ENCODE peak calls at places on chromosomes 3 and 15, in four cellular contexts. X is GM23248, K is fibroblast of lung, S is DND-41. Z is an unnamed sample.
A peak's percentile ranks its signal among the peaks of the same experiment; 100 is the strongest.

GRCh38 chr3:160837394-160837975 is 81.5 kb downstream of the PPM1L start:
- DNase-seq in X (no peak), K (no peak), S (peak; percentile 77), Z (no peak)

GRCh38 chr15:57589276-57590073 is 2.2 kb upstream of the MYZAP start:
- DNase-seq in X (no peak), K (no peak), S (no peak), Z (no peak)

GRCh38 chr15:85112997-85113396 is 131.3 kb downstream of the PDE8A start:
- DNase-seq in X (no peak), K (no peak), S (no peak), Z (no peak)

GRCh38 chr15:51828621-51829359 is 663 bp upstream of the TMOD3 start:
- DNase-seq in X (no peak), K (peak; percentile 78), S (no peak), Z (no peak)

GRCh38 chr3:12727937-12728336 is 31.1 kb downstream of the TMEM40 start:
- DNase-seq in X (no peak), K (no peak), S (no peak), Z (peak; percentile 61)

GRCh38 chr3:138879541-138880380 is 45.0 kb upstream of the PIK3CB start:
- DNase-seq in X (no peak), K (no peak), S (no peak), Z (no peak)

GRCh38 chr3:127177226-127177625 is 15.7 kb upstream of the PRR23E start:
- DNase-seq in X (no peak), K (no peak), S (no peak), Z (peak; percentile 51)

GRCh38 chr3:163939926-163940325 is 1138.4 kb downstream of the SI start:
- DNase-seq in X (no peak), K (peak; percentile 7), S (no peak), Z (no peak)

GRCh38 chr3:76310059-76310458 is 524.7 kb upstream of the ZNF717 start:
- DNase-seq in X (peak; percentile 49), K (no peak), S (no peak), Z (no peak)

GRCh38 chr3:99651561-99651960 is 13.2 kb downstream of the COL8A1 start:
- DNase-seq in X (peak; percentile 82), K (peak; percentile 85), S (no peak), Z (no peak)

GRCh38 chr3:145981057-145981456 is 179.9 kb downstream of the PLOD2 start:
- DNase-seq in X (no peak), K (peak; percentile 60), S (no peak), Z (no peak)

GRCh38 chr3:194075802-194076460 is 60.0 kb upstream of the HES1 start:
- DNase-seq in X (no peak), K (no peak), S (no peak), Z (no peak)

DNA sequence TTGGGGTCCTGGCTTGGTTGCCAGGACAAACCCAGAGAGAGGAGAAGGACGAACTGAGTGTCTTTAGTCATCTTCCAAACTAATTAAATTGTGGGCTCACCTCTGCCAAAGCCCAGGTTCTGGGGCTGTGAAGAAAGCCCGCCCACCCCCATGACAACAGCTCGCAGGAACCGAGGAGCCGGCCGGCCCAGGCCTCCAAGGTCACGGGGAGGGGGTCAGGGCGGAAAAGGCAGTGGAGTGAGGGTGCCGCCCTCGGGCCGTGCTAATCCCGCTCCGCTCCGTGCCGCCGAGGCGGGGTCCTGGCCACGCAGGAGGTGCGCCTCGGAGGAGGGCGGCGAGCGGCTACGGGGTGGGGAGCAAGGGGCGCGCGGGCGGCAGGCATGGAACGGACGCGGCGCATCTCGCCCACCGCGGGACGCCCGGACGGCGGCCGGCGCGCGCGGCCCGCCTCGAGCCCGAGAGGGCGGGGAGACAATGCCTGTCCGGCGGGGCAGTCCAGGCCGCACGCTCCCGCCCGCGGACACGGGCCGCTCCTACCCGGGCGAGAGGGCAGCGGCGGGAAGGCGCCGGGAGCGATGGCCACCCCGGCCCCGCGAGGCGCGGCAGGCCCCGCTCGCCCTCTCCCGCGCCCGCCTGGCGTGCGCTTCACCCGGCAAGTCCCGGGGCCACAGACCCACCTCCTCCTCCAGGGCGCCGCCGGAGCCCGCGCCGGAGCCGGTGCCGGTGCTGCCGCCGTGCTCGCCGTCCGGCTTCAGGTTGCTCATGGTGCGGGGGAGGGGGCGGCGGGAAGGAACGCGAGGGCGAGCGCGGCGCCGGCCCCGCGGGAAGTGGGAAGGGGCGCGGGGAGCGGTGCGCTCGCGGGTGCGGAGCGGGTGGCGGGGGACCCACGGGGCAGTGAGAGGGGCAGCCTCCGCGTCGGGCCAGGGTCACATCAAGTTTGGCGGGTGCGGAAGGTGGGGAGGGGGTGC is 549 bp downstream of the RBPMS2 start:
- DNase-seq in X (peak; percentile 43), K (peak; percentile 14), S (peak; percentile 10), Z (no peak)
- H2AFZ ChIP-seq in X (peak overlapping the region; percentile 63), K (no peak overlapping the region), S (peak overlapping the region; percentile 16), Z (no peak overlapping the region)

DNA sequence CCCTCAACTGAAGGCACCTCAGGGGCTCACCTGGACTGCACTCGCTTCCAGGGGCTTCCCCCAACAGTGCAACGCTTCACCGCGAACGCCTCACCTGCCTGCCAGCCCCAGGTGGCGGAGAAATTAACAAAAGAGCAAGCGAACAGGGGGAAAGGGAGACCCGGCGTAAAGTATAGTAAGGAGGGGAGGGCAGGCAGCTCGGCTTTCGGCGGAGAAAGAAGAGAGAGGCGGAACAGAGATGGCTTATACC is 473 bp downstream of the MB21D2 start:
- DNase-seq in X (no peak), K (no peak), S (no peak), Z (no peak)
- H2AFZ ChIP-seq in X (peak overlapping the region; percentile 82), K (peak overlapping the region; percentile 90), S (no peak overlapping the region), Z (no peak overlapping the region)

GRCh38 chr15:72005483-72005882 is 112.5 kb downstream of the MYO9A start:
- DNase-seq in X (no peak), K (no peak), S (no peak), Z (no peak)

GRCh38 chr15:72011291-72011940 is 106.5 kb downstream of the MYO9A start:
- DNase-seq in X (no peak), K (no peak), S (no peak), Z (no peak)

GRCh38 chr15:72013703-72014102 is 104.2 kb downstream of the MYO9A start:
- DNase-seq in X (no peak), K (no peak), S (no peak), Z (no peak)

GRCh38 chr15:72006382-72006781 is 111.6 kb downstream of the MYO9A start:
- DNase-seq in X (no peak), K (no peak), S (no peak), Z (no peak)

DNA sequence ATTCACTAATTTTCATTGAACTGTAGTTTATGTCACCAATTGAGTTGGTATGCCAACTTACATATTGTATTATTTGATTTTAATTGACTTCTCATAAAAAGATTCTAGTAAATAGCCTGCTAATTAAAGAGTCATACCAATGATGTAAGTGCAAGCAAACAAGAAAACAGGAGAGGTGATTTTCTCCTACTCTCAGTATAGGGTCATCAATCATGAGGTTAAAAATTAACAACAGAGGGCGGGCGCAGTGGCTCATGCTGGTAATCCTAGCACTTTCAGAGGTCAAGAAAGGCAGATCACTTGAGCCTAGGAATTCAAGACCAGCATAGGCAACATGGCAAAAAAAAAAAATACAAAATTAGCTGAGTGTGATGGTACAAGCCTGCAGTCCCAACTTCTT is 108.7 kb downstream of the MYO9A start:
- DNase-seq in X (no peak), K (no peak), S (no peak), Z (no peak)
- H2AFZ ChIP-seq in X (no peak overlapping the region), K (no peak overlapping the region), S (no peak overlapping the region), Z (no peak overlapping the region)

GRCh38 chr3:89264037-89264560 is 156.7 kb downstream of the EPHA3 start:
- DNase-seq in X (no peak), K (no peak), S (no peak), Z (no peak)
- H2AFZ ChIP-seq in X (no peak overlapping the region), K (no peak overlapping the region), S (no peak overlapping the region), Z (no peak overlapping the region)

GRCh38 chr3:31241533-31241932 is 291.2 kb upstream of the STT3B start:
- DNase-seq in X (no peak), K (no peak), S (no peak), Z (no peak)

GRCh38 chr3:31242026-31242455 is 290.7 kb upstream of the STT3B start:
- DNase-seq in X (no peak), K (no peak), S (no peak), Z (no peak)

GRCh38 chr3:31240466-31240865 is 292.3 kb upstream of the STT3B start:
- DNase-seq in X (peak; percentile 76), K (no peak), S (no peak), Z (no peak)

GRCh38 chr3:31240894-31241293 is 291.8 kb upstream of the STT3B start:
- DNase-seq in X (peak; percentile 23), K (no peak), S (no peak), Z (no peak)

DNA sequence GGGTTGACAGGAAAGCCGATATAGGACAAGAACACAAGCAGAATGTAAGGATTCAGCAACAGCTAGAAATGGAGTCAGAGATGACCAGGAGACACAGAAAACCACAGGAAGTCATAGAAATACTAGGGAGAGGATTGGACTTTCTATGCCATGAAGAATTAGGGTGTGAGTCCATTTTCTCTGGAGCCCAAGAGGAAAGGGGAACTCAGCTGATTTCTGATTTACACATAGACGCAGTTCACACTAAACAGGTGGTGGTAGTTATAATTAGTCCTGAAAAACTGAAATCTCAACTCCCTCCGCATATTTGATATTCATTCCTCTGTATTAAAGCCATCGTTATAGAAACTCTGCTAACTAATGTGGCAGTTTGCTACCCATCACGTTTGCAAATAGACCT is 292.7 kb upstream of the STT3B start:
- DNase-seq in X (no peak), K (no peak), S (no peak), Z (no peak)
- H2AFZ ChIP-seq in X (no peak overlapping the region), K (no peak overlapping the region), S (no peak overlapping the region), Z (no peak overlapping the region)

GRCh38 chr3:38968891-38969290 is 82.9 kb downstream of the SCN11A start:
- DNase-seq in X (no peak), K (no peak), S (no peak), Z (no peak)

GRCh38 chr3:38968403-38968802 is 83.3 kb downstream of the SCN11A start:
- DNase-seq in X (no peak), K (no peak), S (no peak), Z (no peak)

GRCh38 chr3:38970851-38971638 is 80.7 kb downstream of the SCN11A start:
- DNase-seq in X (no peak), K (no peak), S (no peak), Z (no peak)

GRCh38 chr3:38966956-38967795 is 84.6 kb downstream of the SCN11A start:
- DNase-seq in X (peak; percentile 22), K (no peak), S (no peak), Z (no peak)

GRCh38 chr3:38969321-38970235 is 82.2 kb downstream of the SCN11A start:
- DNase-seq in X (no peak), K (no peak), S (no peak), Z (no peak)
- H2AFZ ChIP-seq in X (no peak overlapping the region), K (no peak overlapping the region), S (no peak overlapping the region), Z (no peak overlapping the region)

Z was measured in Karpas-422.